ENCODE peak calls at places on chromosome X, in six cellular contexts. One of them, this sample, is unnamed.

GRCh38 chrX:130695931-130696330 is 207.1 kb downstream of the ENOX2 start:
- DNase-seq in dorsolateral prefrontal cortex: no peak
- DNase-seq in psoas muscle: no peak
- DNase-seq in cardiac fibroblast: no peak
- DNase-seq in tibial artery: no peak
- DNase-seq in AG10803: no peak
- DNase-seq in this sample: no peak

GRCh38 chrX:103919336-103919682 is 43.1 kb upstream of the TMSB15B start:
- DNase-seq in dorsolateral prefrontal cortex: no peak
- DNase-seq in psoas muscle: no peak
- DNase-seq in cardiac fibroblast: peak; percentile 44
- DNase-seq in tibial artery: no peak
- DNase-seq in AG10803: peak; percentile 43
- DNase-seq in this sample: no peak

GRCh38 chrX:125293792-125294780 is 25.6 kb upstream of the TEX13C start:
- DNase-seq in dorsolateral prefrontal cortex: no peak
- DNase-seq in psoas muscle: no peak
- DNase-seq in cardiac fibroblast: no peak
- DNase-seq in tibial artery: no peak
- DNase-seq in AG10803: no peak
- DNase-seq in this sample: no peak

GRCh38 chrX:39813631-39814246 is 284.0 kb downstream of the BCOR start:
- DNase-seq in dorsolateral prefrontal cortex: peak; percentile 69
- DNase-seq in psoas muscle: peak; percentile 90
- DNase-seq in cardiac fibroblast: peak; percentile 89
- DNase-seq in tibial artery: peak; percentile 83
- DNase-seq in AG10803: peak; percentile 86
- DNase-seq in this sample: no peak

GRCh38 chrX:107709266-107709795 is 66.3 kb downstream of the TSC22D3 start:
- DNase-seq in dorsolateral prefrontal cortex: no peak
- DNase-seq in psoas muscle: no peak
- DNase-seq in cardiac fibroblast: no peak
- DNase-seq in tibial artery: no peak
- DNase-seq in AG10803: no peak
- DNase-seq in this sample: no peak

GRCh38 chrX:32289356-32289755 is 922.0 kb downstream of the DMD start:
- DNase-seq in dorsolateral prefrontal cortex: no peak
- DNase-seq in psoas muscle: no peak
- DNase-seq in cardiac fibroblast: no peak
- DNase-seq in tibial artery: no peak
- DNase-seq in AG10803: no peak
- DNase-seq in this sample: no peak

GRCh38 chrX:97845451-97845850 is 961.7 kb downstream of the RPA4 start:
- DNase-seq in dorsolateral prefrontal cortex: no peak
- DNase-seq in psoas muscle: peak; percentile 25
- DNase-seq in cardiac fibroblast: no peak
- DNase-seq in tibial artery: no peak
- DNase-seq in AG10803: no peak
- DNase-seq in this sample: no peak

GRCh38 chrX:118727686-118728339 is 407 bp downstream of the IL13RA1 start:
- DNase-seq in dorsolateral prefrontal cortex: no peak
- DNase-seq in psoas muscle: peak; percentile 75
- DNase-seq in cardiac fibroblast: peak; percentile 56
- DNase-seq in tibial artery: peak; percentile 33
- DNase-seq in AG10803: peak; percentile 34
- DNase-seq in this sample: no peak

GRCh38 chrX:120790118-120790517 is 85.5 kb downstream of the CT47B1 start:
- DNase-seq in dorsolateral prefrontal cortex: no peak
- DNase-seq in psoas muscle: no peak
- DNase-seq in cardiac fibroblast: peak; percentile 86
- DNase-seq in tibial artery: no peak
- DNase-seq in AG10803: peak; percentile 76
- DNase-seq in this sample: peak; percentile 55

GRCh38 chrX:131987252-131987651 is 35.9 kb upstream of the STK26 start:
- DNase-seq in dorsolateral prefrontal cortex: no peak
- DNase-seq in psoas muscle: no peak
- DNase-seq in cardiac fibroblast: no peak
- DNase-seq in tibial artery: no peak
- DNase-seq in AG10803: no peak
- DNase-seq in this sample: no peak

GRCh38 chrX:37468111-37468739 is 103.2 kb upstream of the LANCL3 start:
- DNase-seq in dorsolateral prefrontal cortex: no peak
- DNase-seq in psoas muscle: no peak
- DNase-seq in cardiac fibroblast: no peak
- DNase-seq in tibial artery: no peak
- DNase-seq in AG10803: no peak
- DNase-seq in this sample: no peak

GRCh38 chrX:103849558-103849957 is 17.5 kb upstream of the RAB9B start:
- DNase-seq in dorsolateral prefrontal cortex: no peak
- DNase-seq in psoas muscle: no peak
- DNase-seq in cardiac fibroblast: no peak
- DNase-seq in tibial artery: no peak
- DNase-seq in AG10803: no peak
- DNase-seq in this sample: no peak

GRCh38 chrX:111742018-111742417 is 61.0 kb downstream of the ALG13 start:
- DNase-seq in dorsolateral prefrontal cortex: no peak
- DNase-seq in psoas muscle: no peak
- DNase-seq in cardiac fibroblast: no peak
- DNase-seq in tibial artery: no peak
- DNase-seq in AG10803: no peak
- DNase-seq in this sample: no peak

GRCh38 chrX:29903365-29903764 is 312.0 kb upstream of the MAGEB2 start:
- DNase-seq in dorsolateral prefrontal cortex: no peak
- DNase-seq in psoas muscle: no peak
- DNase-seq in cardiac fibroblast: peak; percentile 34
- DNase-seq in tibial artery: no peak
- DNase-seq in AG10803: peak; percentile 3
- DNase-seq in this sample: no peak

GRCh38 chrX:87728459-87728858 is 210.9 kb downstream of the KLHL4 start:
- DNase-seq in dorsolateral prefrontal cortex: no peak
- DNase-seq in psoas muscle: no peak
- DNase-seq in cardiac fibroblast: no peak
- DNase-seq in tibial artery: no peak
- DNase-seq in AG10803: no peak
- DNase-seq in this sample: no peak

GRCh38 chrX:130715299-130715698 is 187.7 kb downstream of the ENOX2 start:
- DNase-seq in dorsolateral prefrontal cortex: no peak
- DNase-seq in psoas muscle: no peak
- DNase-seq in cardiac fibroblast: peak; percentile 39
- DNase-seq in tibial artery: no peak
- DNase-seq in AG10803: peak; percentile 71
- DNase-seq in this sample: peak; percentile 53

GRCh38 chrX:11438767-11439166 is 145.6 kb downstream of the AMELX start:
- DNase-seq in dorsolateral prefrontal cortex: no peak
- DNase-seq in psoas muscle: no peak
- DNase-seq in cardiac fibroblast: peak; percentile 76
- DNase-seq in tibial artery: no peak
- DNase-seq in AG10803: peak; percentile 72
- DNase-seq in this sample: no peak

GRCh38 chrX:46260502-46260901 is 284.7 kb downstream of the ZNF674 start:
- DNase-seq in dorsolateral prefrontal cortex: no peak
- DNase-seq in psoas muscle: no peak
- DNase-seq in cardiac fibroblast: no peak
- DNase-seq in tibial artery: no peak
- DNase-seq in AG10803: no peak
- DNase-seq in this sample: no peak

GRCh38 chrX:132488092-132488749 is 617 bp downstream of the MBNL3 start:
- DNase-seq in dorsolateral prefrontal cortex: no peak
- DNase-seq in psoas muscle: no peak
- DNase-seq in cardiac fibroblast: peak; percentile 48
- DNase-seq in tibial artery: no peak
- DNase-seq in AG10803: peak; percentile 25
- DNase-seq in this sample: no peak

GRCh38 chrX:80808160-80808735 is 1.4 kb downstream of the BRWD3 start:
- DNase-seq in dorsolateral prefrontal cortex: peak; percentile 81
- DNase-seq in psoas muscle: peak; percentile 81
- DNase-seq in cardiac fibroblast: peak; percentile 74
- DNase-seq in tibial artery: peak; percentile 77
- DNase-seq in AG10803: peak; percentile 65
- DNase-seq in this sample: no peak

GRCh38 chrX:56792270-56793111 is 63.4 kb downstream of the NBDY start:
- DNase-seq in dorsolateral prefrontal cortex: no peak
- DNase-seq in psoas muscle: no peak
- DNase-seq in cardiac fibroblast: no peak
- DNase-seq in tibial artery: no peak
- DNase-seq in AG10803: no peak
- DNase-seq in this sample: no peak

GRCh38 chrX:68721546-68721945 is 74.1 kb downstream of the STARD8 start:
- DNase-seq in dorsolateral prefrontal cortex: peak; percentile 24
- DNase-seq in psoas muscle: no peak
- DNase-seq in cardiac fibroblast: no peak
- DNase-seq in tibial artery: no peak
- DNase-seq in AG10803: no peak
- DNase-seq in this sample: no peak

GRCh38 chrX:138519296-138519695 is 192.2 kb downstream of the FGF13 start:
- DNase-seq in dorsolateral prefrontal cortex: no peak
- DNase-seq in psoas muscle: no peak
- DNase-seq in cardiac fibroblast: no peak
- DNase-seq in tibial artery: no peak
- DNase-seq in AG10803: no peak
- DNase-seq in this sample: no peak

GRCh38 chrX:152642931-152643525 is 5.3 kb downstream of the GABRQ start:
- DNase-seq in dorsolateral prefrontal cortex: no peak
- DNase-seq in psoas muscle: no peak
- DNase-seq in cardiac fibroblast: no peak
- DNase-seq in tibial artery: no peak
- DNase-seq in AG10803: no peak
- DNase-seq in this sample: no peak

GRCh38 chrX:46547857-46548256 is 2.6 kb upstream of the ZNF674 start:
- DNase-seq in dorsolateral prefrontal cortex: no peak
- DNase-seq in psoas muscle: no peak
- DNase-seq in cardiac fibroblast: peak; percentile 68
- DNase-seq in tibial artery: no peak
- DNase-seq in AG10803: peak; percentile 81
- DNase-seq in this sample: peak; percentile 38

GRCh38 chrX:120377179-120377578 is 15.3 kb downstream of the ATP1B4 start:
- DNase-seq in dorsolateral prefrontal cortex: no peak
- DNase-seq in psoas muscle: no peak
- DNase-seq in cardiac fibroblast: no peak
- DNase-seq in tibial artery: no peak
- DNase-seq in AG10803: no peak
- DNase-seq in this sample: no peak

GRCh38 chrX:13863326-13863725 is 46.4 kb upstream of the GPM6B start:
- DNase-seq in dorsolateral prefrontal cortex: no peak
- DNase-seq in psoas muscle: no peak
- DNase-seq in cardiac fibroblast: no peak
- DNase-seq in tibial artery: no peak
- DNase-seq in AG10803: no peak
- DNase-seq in this sample: no peak

GRCh38 chrX:38318606-38319005 is 8.7 kb downstream of the RPGR start:
- DNase-seq in dorsolateral prefrontal cortex: no peak
- DNase-seq in psoas muscle: no peak
- DNase-seq in cardiac fibroblast: no peak
- DNase-seq in tibial artery: no peak
- DNase-seq in AG10803: no peak
- DNase-seq in this sample: no peak

DNA sequence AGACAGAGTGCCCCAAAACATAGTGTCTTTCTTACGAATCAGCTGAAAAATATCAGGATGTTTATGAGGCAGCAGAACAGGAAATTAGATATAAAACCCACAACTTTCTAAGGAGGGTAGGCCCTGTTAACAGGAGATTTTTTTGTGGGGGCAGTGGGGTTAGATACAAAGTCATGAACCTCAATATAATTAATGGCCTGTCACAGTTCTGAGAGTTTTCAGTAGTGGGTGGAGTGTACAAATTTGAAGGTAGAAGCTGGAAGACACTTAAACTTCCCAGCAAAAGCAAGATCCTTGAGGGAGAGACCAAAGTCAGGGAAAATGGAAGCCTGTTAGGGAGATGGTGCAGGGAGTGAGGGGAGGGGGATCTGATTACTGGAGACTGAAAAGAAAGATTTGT is 17.4 kb downstream of the PAGE4 start:
- DNase-seq in dorsolateral prefrontal cortex: no peak
- DNase-seq in psoas muscle: no peak
- DNase-seq in cardiac fibroblast: no peak
- DNase-seq in tibial artery: no peak
- DNase-seq in AG10803: no peak
- DNase-seq in this sample: no peak
- H3K4me3 ChIP-seq in dorsolateral prefrontal cortex: no peak overlapping the region
- H3K4me3 ChIP-seq in psoas muscle: no peak overlapping the region
- H3K4me3 ChIP-seq in cardiac fibroblast: no peak overlapping the region
- H3K4me3 ChIP-seq in tibial artery: no peak overlapping the region
- H3K4me3 ChIP-seq in AG10803: no peak overlapping the region
- H3K4me3 ChIP-seq in this sample: no peak overlapping the region

DNA sequence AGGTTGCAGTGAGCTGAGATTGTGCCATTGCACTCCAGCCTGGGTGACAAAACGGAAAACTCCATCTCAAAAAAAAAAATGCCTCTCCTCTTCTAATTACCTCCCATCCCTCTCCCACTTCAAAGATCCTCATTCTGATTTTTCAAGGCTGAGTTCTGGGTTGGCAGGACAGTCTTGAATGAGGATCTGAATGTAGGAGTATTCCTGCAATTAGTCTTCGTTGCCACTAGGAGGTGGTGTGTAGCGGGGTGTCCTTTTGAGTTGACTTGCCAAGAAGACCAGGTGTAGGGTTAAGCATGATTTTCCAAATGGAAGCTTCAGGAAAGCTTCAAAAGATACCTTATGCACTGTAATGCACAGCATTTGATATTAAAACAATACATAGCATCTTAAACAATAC is 169.9 kb downstream of the ASMT start:
- DNase-seq in dorsolateral prefrontal cortex: no peak
- DNase-seq in psoas muscle: no peak
- DNase-seq in cardiac fibroblast: no peak
- DNase-seq in tibial artery: no peak
- DNase-seq in AG10803: no peak
- DNase-seq in this sample: no peak
- TF ChIP-seq CTCF in dorsolateral prefrontal cortex: no peak
- TF ChIP-seq CTCF in psoas muscle: no peak
- TF ChIP-seq CTCF in cardiac fibroblast: peak; percentile 7
- TF ChIP-seq CTCF in tibial artery: no peak
- TF ChIP-seq CTCF in AG10803: no peak
- TF ChIP-seq CTCF in this sample: no peak

GRCh38 chrX:6015423-6015822 is 213.2 kb downstream of the NLGN4X start:
- DNase-seq in dorsolateral prefrontal cortex: no peak
- DNase-seq in psoas muscle: no peak
- DNase-seq in cardiac fibroblast: no peak
- DNase-seq in tibial artery: no peak
- DNase-seq in AG10803: no peak
- DNase-seq in this sample: no peak
- H3K4me3 ChIP-seq in dorsolateral prefrontal cortex: no peak overlapping the region
- H3K4me3 ChIP-seq in psoas muscle: no peak overlapping the region
- H3K4me3 ChIP-seq in cardiac fibroblast: no peak overlapping the region
- H3K4me3 ChIP-seq in tibial artery: no peak overlapping the region
- H3K4me3 ChIP-seq in AG10803: no peak overlapping the region
- H3K4me3 ChIP-seq in this sample: no peak overlapping the region

DNA sequence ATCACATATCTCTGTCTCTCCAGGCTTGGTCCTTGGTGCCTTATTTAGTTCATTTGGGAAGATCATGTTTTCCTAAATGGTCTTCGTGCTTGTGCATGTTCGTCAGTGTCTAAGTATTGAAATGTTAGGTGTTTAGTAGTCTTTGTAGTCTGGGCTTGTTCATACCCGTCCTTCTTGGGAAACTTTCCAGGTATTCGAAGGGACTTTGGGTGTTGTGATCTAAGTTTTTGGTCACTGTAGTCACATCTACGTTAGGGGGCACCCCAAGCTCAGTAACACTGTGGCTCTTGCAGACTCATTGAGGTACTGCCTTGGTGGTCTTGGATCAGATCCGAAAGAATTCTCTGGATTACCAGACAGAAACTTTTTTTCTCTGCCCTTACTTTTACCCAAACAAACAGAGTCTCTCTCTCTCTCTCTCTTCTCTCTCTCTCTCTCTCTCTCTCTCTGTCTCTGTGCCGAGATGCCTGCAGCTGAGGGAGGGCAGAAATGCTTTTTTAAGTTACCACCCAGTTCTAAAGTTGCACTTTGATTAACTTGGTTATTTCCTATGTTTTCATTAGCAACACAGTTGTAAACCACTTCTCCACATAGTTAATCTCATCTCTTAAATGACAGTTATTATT is 67.6 kb upstream of the SLC7A3 start:
- DNase-seq in dorsolateral prefrontal cortex: no peak
- DNase-seq in psoas muscle: no peak
- DNase-seq in cardiac fibroblast: peak; percentile 73
- DNase-seq in tibial artery: peak; percentile 19
- DNase-seq in AG10803: peak; percentile 57
- DNase-seq in this sample: no peak
- TF ChIP-seq CTCF in dorsolateral prefrontal cortex: peak; percentile 44
- TF ChIP-seq CTCF in psoas muscle: no peak
- TF ChIP-seq CTCF in cardiac fibroblast: peak; percentile 28
- TF ChIP-seq CTCF in tibial artery: no peak
- TF ChIP-seq CTCF in AG10803: peak; percentile 51
- TF ChIP-seq CTCF in this sample: peak; percentile 36

This sample was measured in AG09309.